ENCODE peak calls at places on chromosome 19, in seven cellular contexts. L is thoracic aorta, G is NT2/D1, C is colonic mucosa, K is lung, W is left lung, M is uterus. E is an unnamed sample. For H3K36me3 and H3K4me1, the result is how much of the 10 kb centered on the place peaks cover.

GRCh38 chr19:31356587-31357314 is 7.5 kb upstream of the TSHZ3 start:
- DNase-seq in L (no peak), G (no peak), C (peak), K (no peak), W (peak), M (no peak), E (peak)

GRCh38 chr19:33300016-33300981 is 2.0 kb downstream of the CEBPA start:
- DNase-seq in L (no peak), G (no peak), C (no peak), K (peak), W (no peak), M (no peak), E (peak)

GRCh38 chr19:11008111-11008510 is 47.3 kb downstream of the SMARCA4 start:
- DNase-seq in L (no peak), G (no peak), C (no peak), K (no peak), W (no peak), M (no peak), E (no peak)

GRCh38 chr19:43724896-43725295 is 9.0 kb downstream of the IRGC start:
- DNase-seq in L (no peak), G (no peak), C (no peak), K (no peak), W (no peak), M (no peak), E (no peak)

GRCh38 chr19:56403261-56403660 is 871 bp upstream of the ZNF583 start:
- DNase-seq in L (no peak), G (no peak), C (no peak), K (no peak), W (no peak), M (no peak), E (no peak)

GRCh38 chr19:4415352-4415751 is 12.9 kb downstream of the CHAF1A start:
- DNase-seq in L (no peak), G (peak), C (no peak), K (no peak), W (no peak), M (peak), E (no peak)

GRCh38 chr19:53671621-53672111 is 39.9 kb downstream of the DPRX start:
- DNase-seq in L (no peak), G (no peak), C (no peak), K (no peak), W (no peak), M (no peak), E (no peak)

GRCh38 chr19:18597809-18598660 is 8.6 kb downstream of the CRLF1 start:
- DNase-seq in L (no peak), G (no peak), C (no peak), K (no peak), W (no peak), M (no peak), E (no peak)

GRCh38 chr19:30227661-30228112 is 144.5 kb upstream of the ZNF536 start:
- DNase-seq in L (no peak), G (peak), C (peak), K (peak), W (peak), M (peak), E (peak)

GRCh38 chr19:17931532-17932191 is 1.2 kb upstream of the CCDC124 start:
- DNase-seq in L (no peak), G (peak), C (no peak), K (no peak), W (no peak), M (no peak), E (no peak)

GRCh38 chr19:6087074-6087506 is 23.2 kb downstream of the RFX2 start:
- DNase-seq in L (no peak), G (no peak), C (peak), K (no peak), W (no peak), M (no peak), E (no peak)

GRCh38 chr19:397941-398706 is 10.8 kb downstream of the C2CD4C start:
- DNase-seq in L (no peak), G (no peak), C (no peak), K (no peak), W (peak), M (no peak), E (no peak)

GRCh38 chr19:30387311-30388115 is 15.3 kb downstream of the ZNF536 start:
- DNase-seq in L (no peak), G (no peak), C (no peak), K (no peak), W (no peak), M (no peak), E (no peak)

GRCh38 chr19:29495971-29496441 is 29.8 kb upstream of the VSTM2B start:
- DNase-seq in L (no peak), G (no peak), C (no peak), K (no peak), W (no peak), M (no peak), E (no peak)

GRCh38 chr19:15114153-15114540 is 6.9 kb downstream of the SYDE1 start:
- DNase-seq in L (no peak), G (no peak), C (no peak), K (no peak), W (no peak), M (no peak), E (no peak)

GRCh38 chr19:57620673-57621348 is 6.8 kb downstream of the ZNF134 start:
- DNase-seq in L (no peak), G (no peak), C (no peak), K (no peak), W (no peak), M (no peak), E (no peak)

GRCh38 chr19:38316477-38317067 is 825 bp upstream of the YIF1B start:
- DNase-seq in L (no peak), G (no peak), C (no peak), K (no peak), W (no peak), M (no peak), E (no peak)

GRCh38 chr19:10682397-10683063 is 18.7 kb upstream of the QTRT1 start:
- DNase-seq in L (no peak), G (no peak), C (no peak), K (no peak), W (no peak), M (no peak), E (no peak)

GRCh38 chr19:4208385-4209094 is 20.8 kb upstream of the EBI3 start:
- DNase-seq in L (no peak), G (peak), C (peak), K (no peak), W (no peak), M (no peak), E (no peak)

GRCh38 chr19:35340431-35340830 is 7.3 kb upstream of the FFAR1 start:
- DNase-seq in L (no peak), G (no peak), C (no peak), K (no peak), W (no peak), M (no peak), E (no peak)

GRCh38 chr19:45517238-45517637 is 10.0 kb downstream of the VASP start:
- DNase-seq in L (no peak), G (no peak), C (no peak), K (no peak), W (no peak), M (no peak), E (no peak)

GRCh38 chr19:29634002-29634401 is 27.9 kb downstream of the POP4 start:
- DNase-seq in L (no peak), G (no peak), C (no peak), K (no peak), W (no peak), M (no peak), E (no peak)

GRCh38 chr19:47253467-47253881 is 2.9 kb upstream of the CCDC9 start:
- DNase-seq in L (no peak), G (no peak), C (no peak), K (no peak), W (no peak), M (no peak), E (no peak)

GRCh38 chr19:2654585-2654861 is 48.0 kb downstream of the GNG7 start:
- DNase-seq in L (no peak), G (no peak), C (no peak), K (no peak), W (no peak), M (no peak), E (no peak)
- H3K4me3 ChIP-seq in L (no peak), G (peak), C (no peak), K (no peak), W (no peak), M (no peak), E (no peak)

GRCh38 chr19:41245779-41246297 is 18.3 kb upstream of the HNRNPUL1 start:
- DNase-seq in L (no peak), G (no peak), C (no peak), K (no peak), W (no peak), M (no peak), E (no peak)
- H3K36me3 ChIP-seq in L (half or more), G (half or more), C (under half), K (under half), W (under half), M (under half), E (under half)

DNA sequence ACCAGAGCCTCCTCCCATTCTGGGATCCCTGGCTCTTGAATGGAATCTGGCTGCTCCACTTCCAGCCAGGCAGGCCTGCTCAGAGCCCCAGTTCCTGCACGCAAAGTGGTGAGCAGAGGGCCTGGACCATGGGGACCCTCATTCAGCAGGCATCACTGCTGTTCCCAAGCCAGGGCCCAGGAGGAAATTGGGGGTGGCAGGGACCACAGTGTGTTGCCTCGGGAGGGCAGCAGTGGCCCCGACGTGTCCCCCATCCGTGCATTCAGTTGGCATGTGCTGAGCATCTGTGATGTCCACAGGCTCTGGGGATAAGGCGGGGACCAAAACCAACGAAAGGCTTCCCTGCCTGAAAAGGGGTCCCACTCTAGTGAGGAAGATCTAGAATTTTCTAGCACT is 11.2 kb downstream of the CCDC97 start:
- DNase-seq in L (no peak), G (no peak), C (no peak), K (no peak), W (no peak), M (no peak), E (no peak)
- H3K4me1 ChIP-seq in L (under half), G (under half), C (under half), K (under half), W (under half), M (under half), E (under half)

GRCh38 chr19:8212916-8213315 is 3.7 kb downstream of the CERS4 start:
- DNase-seq in L (no peak), G (no peak), C (no peak), K (no peak), W (no peak), M (no peak), E (no peak)
- H3K4me3 ChIP-seq in L (no peak), G (no peak), C (no peak), K (no peak), W (no peak), M (no peak), E (no peak)

GRCh38 chr19:16412596-16413355 is 59.0 kb downstream of the EPS15L1 start:
- DNase-seq in L (no peak), G (no peak), C (no peak), K (no peak), W (no peak), M (no peak), E (no peak)
- H3K36me3 ChIP-seq in L (half or more), G (half or more), C (under half), K (under half), W (half or more), M (under half), E (under half)

E was measured in body of pancreas.